ENCODE peak calls at places on chromosome 19, in ten cellular contexts. One of them, this sample, is unnamed.

GRCh38 chr19:47255947-47256687 is at the start of gene CCDC9:
- DNase-seq in left ventricle myocardium inferior: peak; percentile 95
- DNase-seq in fibroblast of the aortic adventitia: peak; percentile 97
- DNase-seq in fibroblast of pulmonary artery: peak; percentile 97
- DNase-seq in heart right ventricle: peak; percentile 96
- DNase-seq in tibial nerve: peak; percentile 92
- DNase-seq in fibroblast of mammary gland: peak; percentile 94
- DNase-seq in cardiac muscle cell: peak; percentile 98
- DNase-seq in transverse colon: peak; percentile 97
- DNase-seq in uterus: peak; percentile 96
- DNase-seq in this sample: peak; percentile 95

GRCh38 chr19:39146686-39147450 is 21.3 kb downstream of the PAK4 start:
- DNase-seq in transverse colon: no peak
- DNase-seq in uterus: no peak
- DNase-seq in tibial nerve: no peak
- DNase-seq in heart right ventricle: no peak
- DNase-seq in fibroblast of mammary gland: no peak
- DNase-seq in cardiac muscle cell: no peak
- DNase-seq in fibroblast of pulmonary artery: no peak
- DNase-seq in left ventricle myocardium inferior: no peak
- DNase-seq in fibroblast of the aortic adventitia: no peak
- DNase-seq in this sample: no peak

GRCh38 chr19:34577531-34578101 is 96.1 kb downstream of the WTIP start:
- DNase-seq in heart right ventricle: no peak
- DNase-seq in transverse colon: no peak
- DNase-seq in fibroblast of the aortic adventitia: no peak
- DNase-seq in cardiac muscle cell: no peak
- DNase-seq in left ventricle myocardium inferior: no peak
- DNase-seq in uterus: no peak
- DNase-seq in fibroblast of pulmonary artery: no peak
- DNase-seq in tibial nerve: no peak
- DNase-seq in fibroblast of mammary gland: no peak
- DNase-seq in this sample: no peak

GRCh38 chr19:51511353-51511752 is 9.8 kb upstream of the SIGLEC12 start:
- DNase-seq in cardiac muscle cell: peak; percentile 26
- DNase-seq in fibroblast of pulmonary artery: no peak
- DNase-seq in fibroblast of the aortic adventitia: no peak
- DNase-seq in heart right ventricle: no peak
- DNase-seq in tibial nerve: no peak
- DNase-seq in transverse colon: no peak
- DNase-seq in uterus: no peak
- DNase-seq in fibroblast of mammary gland: peak; percentile 15
- DNase-seq in left ventricle myocardium inferior: no peak
- DNase-seq in this sample: no peak

GRCh38 chr19:9037415-9038062 is 27.3 kb upstream of the MUC16 start:
- DNase-seq in fibroblast of pulmonary artery: no peak
- DNase-seq in fibroblast of the aortic adventitia: no peak
- DNase-seq in left ventricle myocardium inferior: no peak
- DNase-seq in heart right ventricle: no peak
- DNase-seq in cardiac muscle cell: no peak
- DNase-seq in uterus: peak; percentile 27
- DNase-seq in transverse colon: no peak
- DNase-seq in tibial nerve: no peak
- DNase-seq in fibroblast of mammary gland: no peak
- DNase-seq in this sample: no peak

GRCh38 chr19:17489392-17490030 is 19.2 kb downstream of the SLC27A1 start:
- DNase-seq in fibroblast of pulmonary artery: no peak
- DNase-seq in left ventricle myocardium inferior: no peak
- DNase-seq in heart right ventricle: no peak
- DNase-seq in fibroblast of mammary gland: no peak
- DNase-seq in transverse colon: no peak
- DNase-seq in fibroblast of the aortic adventitia: no peak
- DNase-seq in cardiac muscle cell: no peak
- DNase-seq in tibial nerve: no peak
- DNase-seq in uterus: no peak
- DNase-seq in this sample: no peak

GRCh38 chr19:49106648-49107135 is 7.5 kb upstream of the LIN7B start:
- DNase-seq in tibial nerve: peak; percentile 52
- DNase-seq in transverse colon: peak; percentile 61
- DNase-seq in fibroblast of the aortic adventitia: peak; percentile 41
- DNase-seq in uterus: no peak
- DNase-seq in cardiac muscle cell: peak; percentile 54
- DNase-seq in fibroblast of pulmonary artery: peak; percentile 58
- DNase-seq in left ventricle myocardium inferior: peak; percentile 48
- DNase-seq in heart right ventricle: no peak
- DNase-seq in fibroblast of mammary gland: peak; percentile 58
- DNase-seq in this sample: no peak

GRCh38 chr19:55696301-55697068 is 21.5 kb downstream of the EPN1 start:
- DNase-seq in heart right ventricle: no peak
- DNase-seq in left ventricle myocardium inferior: peak; percentile 4
- DNase-seq in transverse colon: no peak
- DNase-seq in uterus: no peak
- DNase-seq in fibroblast of pulmonary artery: no peak
- DNase-seq in fibroblast of mammary gland: no peak
- DNase-seq in tibial nerve: no peak
- DNase-seq in fibroblast of the aortic adventitia: no peak
- DNase-seq in cardiac muscle cell: no peak
- DNase-seq in this sample: no peak

GRCh38 chr19:38538386-38538785 is 79.4 kb downstream of the MAP4K1 start:
- DNase-seq in tibial nerve: no peak
- DNase-seq in cardiac muscle cell: no peak
- DNase-seq in fibroblast of pulmonary artery: no peak
- DNase-seq in fibroblast of the aortic adventitia: peak; percentile 36
- DNase-seq in transverse colon: no peak
- DNase-seq in fibroblast of mammary gland: no peak
- DNase-seq in heart right ventricle: no peak
- DNase-seq in left ventricle myocardium inferior: no peak
- DNase-seq in uterus: no peak
- DNase-seq in this sample: no peak

GRCh38 chr19:47581605-47582319 is 8.8 kb upstream of the ZNF541 start:
- DNase-seq in heart right ventricle: no peak
- DNase-seq in fibroblast of mammary gland: no peak
- DNase-seq in cardiac muscle cell: no peak
- DNase-seq in uterus: no peak
- DNase-seq in left ventricle myocardium inferior: no peak
- DNase-seq in fibroblast of pulmonary artery: no peak
- DNase-seq in transverse colon: no peak
- DNase-seq in tibial nerve: no peak
- DNase-seq in fibroblast of the aortic adventitia: no peak
- DNase-seq in this sample: no peak

GRCh38 chr19:35063940-35064818 is 22.7 kb downstream of the HPN start:
- DNase-seq in fibroblast of the aortic adventitia: peak; percentile 66
- DNase-seq in fibroblast of mammary gland: peak; percentile 77
- DNase-seq in fibroblast of pulmonary artery: peak; percentile 55
- DNase-seq in uterus: no peak
- DNase-seq in transverse colon: no peak
- DNase-seq in heart right ventricle: no peak
- DNase-seq in cardiac muscle cell: peak; percentile 51
- DNase-seq in tibial nerve: no peak
- DNase-seq in left ventricle myocardium inferior: no peak
- DNase-seq in this sample: no peak

GRCh38 chr19:40323705-40324104 is 24.5 kb downstream of the C19orf47 start:
- DNase-seq in fibroblast of pulmonary artery: no peak
- DNase-seq in transverse colon: no peak
- DNase-seq in left ventricle myocardium inferior: no peak
- DNase-seq in heart right ventricle: no peak
- DNase-seq in cardiac muscle cell: no peak
- DNase-seq in fibroblast of the aortic adventitia: no peak
- DNase-seq in uterus: no peak
- DNase-seq in fibroblast of mammary gland: no peak
- DNase-seq in tibial nerve: no peak
- DNase-seq in this sample: no peak
- H3K4me3 ChIP-seq in fibroblast of pulmonary artery: no peak overlapping the region
- H3K4me3 ChIP-seq in transverse colon: no peak overlapping the region
- H3K4me3 ChIP-seq in left ventricle myocardium inferior: no peak overlapping the region
- H3K4me3 ChIP-seq in heart right ventricle: no peak overlapping the region
- H3K4me3 ChIP-seq in cardiac muscle cell: no peak overlapping the region
- H3K4me3 ChIP-seq in fibroblast of the aortic adventitia: no peak overlapping the region
- H3K4me3 ChIP-seq in uterus: no peak overlapping the region
- H3K4me3 ChIP-seq in fibroblast of mammary gland: no peak overlapping the region
- H3K4me3 ChIP-seq in tibial nerve: no peak overlapping the region
- H3K4me3 ChIP-seq in this sample: no peak overlapping the region

DNA sequence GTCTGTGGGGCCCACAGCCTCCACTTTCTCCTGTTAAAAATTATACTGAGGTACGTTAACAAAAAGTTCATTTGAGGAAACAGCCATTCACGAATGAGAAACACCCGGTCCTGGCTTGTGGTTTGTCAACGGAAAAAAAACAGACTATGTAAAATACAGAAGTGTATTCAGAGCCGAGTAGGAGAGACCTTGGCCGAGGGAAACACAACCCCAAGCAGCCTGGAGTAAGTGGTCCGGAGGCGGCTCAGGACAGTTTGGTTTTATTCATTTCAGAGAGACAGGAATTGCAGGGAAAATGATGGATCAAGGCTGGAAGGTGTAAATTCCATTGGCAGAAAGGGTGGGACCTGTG is 714 bp downstream of the ZNF439 start:
- DNase-seq in heart right ventricle: no peak
- DNase-seq in fibroblast of pulmonary artery: no peak
- DNase-seq in left ventricle myocardium inferior: no peak
- DNase-seq in transverse colon: no peak
- DNase-seq in cardiac muscle cell: no peak
- DNase-seq in tibial nerve: no peak
- DNase-seq in uterus: no peak
- DNase-seq in fibroblast of the aortic adventitia: peak; percentile 2
- DNase-seq in fibroblast of mammary gland: no peak
- DNase-seq in this sample: no peak
- H3K4me3 ChIP-seq in heart right ventricle: peak overlapping the region; percentile 73
- H3K4me3 ChIP-seq in fibroblast of pulmonary artery: peak overlapping the region; percentile 61
- H3K4me3 ChIP-seq in left ventricle myocardium inferior: peak overlapping the region; percentile 81
- H3K4me3 ChIP-seq in transverse colon: peak overlapping the region; percentile 43
- H3K4me3 ChIP-seq in cardiac muscle cell: peak overlapping the region; percentile 21
- H3K4me3 ChIP-seq in tibial nerve: peak overlapping the region; percentile 72
- H3K4me3 ChIP-seq in uterus: peak overlapping the region; percentile 63
- H3K4me3 ChIP-seq in fibroblast of the aortic adventitia: peak overlapping the region; percentile 68
- H3K4me3 ChIP-seq in fibroblast of mammary gland: peak overlapping the region; percentile 46
- H3K4me3 ChIP-seq in this sample: peak overlapping the region; percentile 36

DNA sequence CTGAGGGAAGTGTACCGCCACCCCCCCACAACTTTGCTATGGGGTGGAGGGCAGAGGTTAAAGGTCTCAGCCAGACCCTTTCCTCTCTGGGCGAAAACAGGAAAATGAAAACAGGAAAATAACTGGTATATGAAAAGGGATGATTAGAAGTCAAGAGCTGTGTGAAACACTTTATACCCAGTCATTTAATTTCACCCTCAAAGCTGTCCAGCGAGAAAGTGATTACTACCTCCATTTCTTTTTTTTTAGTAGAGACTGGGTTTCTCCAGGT is 575 bp upstream of the PHLDB3 start:
- DNase-seq in uterus: no peak
- DNase-seq in fibroblast of the aortic adventitia: no peak
- DNase-seq in left ventricle myocardium inferior: no peak
- DNase-seq in cardiac muscle cell: no peak
- DNase-seq in fibroblast of mammary gland: no peak
- DNase-seq in fibroblast of pulmonary artery: no peak
- DNase-seq in transverse colon: no peak
- DNase-seq in tibial nerve: no peak
- DNase-seq in heart right ventricle: no peak
- DNase-seq in this sample: no peak
- H3K4me3 ChIP-seq in uterus: no peak overlapping the region
- H3K4me3 ChIP-seq in fibroblast of the aortic adventitia: no peak overlapping the region
- H3K4me3 ChIP-seq in left ventricle myocardium inferior: peak overlapping the region; percentile 77
- H3K4me3 ChIP-seq in cardiac muscle cell: no peak overlapping the region
- H3K4me3 ChIP-seq in fibroblast of mammary gland: no peak overlapping the region
- H3K4me3 ChIP-seq in fibroblast of pulmonary artery: no peak overlapping the region
- H3K4me3 ChIP-seq in transverse colon: no peak overlapping the region
- H3K4me3 ChIP-seq in tibial nerve: peak overlapping the region; percentile 93
- H3K4me3 ChIP-seq in heart right ventricle: peak overlapping the region; percentile 61
- H3K4me3 ChIP-seq in this sample: no peak overlapping the region

GRCh38 chr19:11541238-11541637 is 2.6 kb downstream of the CNN1 start:
- DNase-seq in fibroblast of the aortic adventitia: no peak
- DNase-seq in fibroblast of mammary gland: no peak
- DNase-seq in transverse colon: no peak
- DNase-seq in left ventricle myocardium inferior: no peak
- DNase-seq in fibroblast of pulmonary artery: no peak
- DNase-seq in tibial nerve: no peak
- DNase-seq in uterus: no peak
- DNase-seq in cardiac muscle cell: no peak
- DNase-seq in heart right ventricle: no peak
- DNase-seq in this sample: no peak
- H3K4me3 ChIP-seq in fibroblast of the aortic adventitia: no peak overlapping the region
- H3K4me3 ChIP-seq in fibroblast of mammary gland: no peak overlapping the region
- H3K4me3 ChIP-seq in transverse colon: no peak overlapping the region
- H3K4me3 ChIP-seq in left ventricle myocardium inferior: no peak overlapping the region
- H3K4me3 ChIP-seq in fibroblast of pulmonary artery: no peak overlapping the region
- H3K4me3 ChIP-seq in tibial nerve: no peak overlapping the region
- H3K4me3 ChIP-seq in uterus: peak overlapping the region; percentile 94
- H3K4me3 ChIP-seq in cardiac muscle cell: no peak overlapping the region
- H3K4me3 ChIP-seq in heart right ventricle: no peak overlapping the region
- H3K4me3 ChIP-seq in this sample: no peak overlapping the region

GRCh38 chr19:843836-844299 is 3.1 kb downstream of the PRTN3 start:
- DNase-seq in cardiac muscle cell: no peak
- DNase-seq in left ventricle myocardium inferior: no peak
- DNase-seq in tibial nerve: no peak
- DNase-seq in heart right ventricle: no peak
- DNase-seq in transverse colon: no peak
- DNase-seq in fibroblast of mammary gland: no peak
- DNase-seq in fibroblast of pulmonary artery: no peak
- DNase-seq in uterus: no peak
- DNase-seq in fibroblast of the aortic adventitia: no peak
- DNase-seq in this sample: no peak
- H3K4me3 ChIP-seq in cardiac muscle cell: peak overlapping the region; percentile 15
- H3K4me3 ChIP-seq in left ventricle myocardium inferior: peak overlapping the region; percentile 49
- H3K4me3 ChIP-seq in tibial nerve: no peak overlapping the region
- H3K4me3 ChIP-seq in heart right ventricle: peak overlapping the region; percentile 3
- H3K4me3 ChIP-seq in transverse colon: no peak overlapping the region
- H3K4me3 ChIP-seq in fibroblast of mammary gland: no peak overlapping the region
- H3K4me3 ChIP-seq in fibroblast of pulmonary artery: no peak overlapping the region
- H3K4me3 ChIP-seq in uterus: no peak overlapping the region
- H3K4me3 ChIP-seq in fibroblast of the aortic adventitia: no peak overlapping the region
- H3K4me3 ChIP-seq in this sample: no peak overlapping the region

GRCh38 chr19:53558404-53558803 is 20.5 kb downstream of the ZNF331 start:
- DNase-seq in cardiac muscle cell: no peak
- DNase-seq in tibial nerve: no peak
- DNase-seq in fibroblast of pulmonary artery: no peak
- DNase-seq in left ventricle myocardium inferior: no peak
- DNase-seq in uterus: no peak
- DNase-seq in fibroblast of mammary gland: peak; percentile 33
- DNase-seq in transverse colon: no peak
- DNase-seq in heart right ventricle: no peak
- DNase-seq in fibroblast of the aortic adventitia: no peak
- DNase-seq in this sample: no peak

GRCh38 chr19:53553159-53553558 is 15.2 kb downstream of the ZNF331 start:
- DNase-seq in transverse colon: no peak
- DNase-seq in heart right ventricle: no peak
- DNase-seq in cardiac muscle cell: no peak
- DNase-seq in tibial nerve: no peak
- DNase-seq in fibroblast of mammary gland: no peak
- DNase-seq in uterus: no peak
- DNase-seq in fibroblast of the aortic adventitia: no peak
- DNase-seq in left ventricle myocardium inferior: no peak
- DNase-seq in fibroblast of pulmonary artery: no peak
- DNase-seq in this sample: no peak

GRCh38 chr19:53553865-53554791 is 16.2 kb downstream of the ZNF331 start:
- DNase-seq in fibroblast of mammary gland: peak; percentile 92
- DNase-seq in cardiac muscle cell: peak; percentile 94
- DNase-seq in fibroblast of pulmonary artery: peak; percentile 94
- DNase-seq in heart right ventricle: peak; percentile 89
- DNase-seq in fibroblast of the aortic adventitia: peak; percentile 90
- DNase-seq in uterus: peak; percentile 90
- DNase-seq in left ventricle myocardium inferior: peak; percentile 88
- DNase-seq in tibial nerve: peak; percentile 57
- DNase-seq in transverse colon: peak; percentile 88
- DNase-seq in this sample: peak; percentile 80

GRCh38 chr19:53554804-53555203 is 16.9 kb downstream of the ZNF331 start:
- DNase-seq in fibroblast of the aortic adventitia: no peak
- DNase-seq in heart right ventricle: no peak
- DNase-seq in cardiac muscle cell: no peak
- DNase-seq in fibroblast of mammary gland: no peak
- DNase-seq in fibroblast of pulmonary artery: no peak
- DNase-seq in tibial nerve: no peak
- DNase-seq in transverse colon: no peak
- DNase-seq in left ventricle myocardium inferior: no peak
- DNase-seq in uterus: no peak
- DNase-seq in this sample: no peak

GRCh38 chr19:53555352-53555751 is 17.4 kb downstream of the ZNF331 start:
- DNase-seq in cardiac muscle cell: no peak
- DNase-seq in transverse colon: no peak
- DNase-seq in fibroblast of the aortic adventitia: no peak
- DNase-seq in fibroblast of pulmonary artery: no peak
- DNase-seq in uterus: no peak
- DNase-seq in tibial nerve: no peak
- DNase-seq in fibroblast of mammary gland: no peak
- DNase-seq in heart right ventricle: no peak
- DNase-seq in left ventricle myocardium inferior: no peak
- DNase-seq in this sample: no peak
- H3K4me3 ChIP-seq in cardiac muscle cell: no peak overlapping the region
- H3K4me3 ChIP-seq in transverse colon: no peak overlapping the region
- H3K4me3 ChIP-seq in fibroblast of the aortic adventitia: peak overlapping the region; percentile 75
- H3K4me3 ChIP-seq in fibroblast of pulmonary artery: peak overlapping the region; percentile 63
- H3K4me3 ChIP-seq in uterus: no peak overlapping the region
- H3K4me3 ChIP-seq in tibial nerve: peak overlapping the region; percentile 57
- H3K4me3 ChIP-seq in fibroblast of mammary gland: peak overlapping the region; percentile 60
- H3K4me3 ChIP-seq in heart right ventricle: peak overlapping the region; percentile 53
- H3K4me3 ChIP-seq in left ventricle myocardium inferior: peak overlapping the region; percentile 74
- H3K4me3 ChIP-seq in this sample: no peak overlapping the region

This sample was measured in RWPE2.